ENCODE peak calls at places on chromosomes 2 and 18, in nine cellular contexts. One of them, this sample, is unnamed.
A peak's percentile ranks its signal among the peaks of the same experiment; 100 is the strongest.

GRCh38 chr18:55185391-55185790 is 226.1 kb upstream of the CCDC68 start:
- DNase-seq in MCF 10A: peak; percentile 24
- DNase-seq in activated naive CD4-positive, alpha-beta T cell treated with anti-CD3 and anti-CD28 coated beads, Interleukin-2, amount 10 ng/mL, durations not matched to agents 7 days and 5 days: no peak
- DNase-seq in KBM-7: no peak
- DNase-seq in sigmoid colon: no peak
- DNase-seq in GM13976: no peak
- DNase-seq in RCC 7860: no peak
- DNase-seq in small intestine: no peak
- DNase-seq in renal cortical epithelial cell: no peak
- DNase-seq in this sample: peak; percentile 10

GRCh38 chr2:46193356-46193755 is 103.9 kb upstream of the EPAS1 start:
- DNase-seq in MCF 10A: no peak
- DNase-seq in activated naive CD4-positive, alpha-beta T cell treated with anti-CD3 and anti-CD28 coated beads, Interleukin-2, amount 10 ng/mL, durations not matched to agents 7 days and 5 days: no peak
- DNase-seq in KBM-7: no peak
- DNase-seq in sigmoid colon: no peak
- DNase-seq in GM13976: peak; percentile 7
- DNase-seq in RCC 7860: no peak
- DNase-seq in small intestine: no peak
- DNase-seq in renal cortical epithelial cell: no peak
- DNase-seq in this sample: no peak

GRCh38 chr2:176682278-176682677 is 413.0 kb downstream of the MTX2 start:
- DNase-seq in MCF 10A: peak; percentile 40
- DNase-seq in activated naive CD4-positive, alpha-beta T cell treated with anti-CD3 and anti-CD28 coated beads, Interleukin-2, amount 10 ng/mL, durations not matched to agents 7 days and 5 days: no peak
- DNase-seq in KBM-7: no peak
- DNase-seq in sigmoid colon: no peak
- DNase-seq in GM13976: no peak
- DNase-seq in RCC 7860: no peak
- DNase-seq in small intestine: no peak
- DNase-seq in renal cortical epithelial cell: no peak
- DNase-seq in this sample: no peak

GRCh38 chr2:218645126-218645525 is 14.3 kb downstream of the ZNF142 start:
- DNase-seq in MCF 10A: no peak
- DNase-seq in activated naive CD4-positive, alpha-beta T cell treated with anti-CD3 and anti-CD28 coated beads, Interleukin-2, amount 10 ng/mL, durations not matched to agents 7 days and 5 days: no peak
- DNase-seq in KBM-7: no peak
- DNase-seq in sigmoid colon: no peak
- DNase-seq in GM13976: no peak
- DNase-seq in RCC 7860: peak; percentile 96
- DNase-seq in small intestine: no peak
- DNase-seq in renal cortical epithelial cell: peak; percentile 99
- DNase-seq in this sample: peak; percentile 59

GRCh38 chr2:122519806-122520205 is 764.4 kb downstream of the TSN start:
- DNase-seq in MCF 10A: peak; percentile 3
- DNase-seq in activated naive CD4-positive, alpha-beta T cell treated with anti-CD3 and anti-CD28 coated beads, Interleukin-2, amount 10 ng/mL, durations not matched to agents 7 days and 5 days: no peak
- DNase-seq in KBM-7: peak; percentile 28
- DNase-seq in sigmoid colon: no peak
- DNase-seq in GM13976: no peak
- DNase-seq in RCC 7860: no peak
- DNase-seq in small intestine: no peak
- DNase-seq in renal cortical epithelial cell: no peak
- DNase-seq in this sample: no peak

GRCh38 chr18:48832961-48833700 is 117.6 kb downstream of the SMAD7 start:
- DNase-seq in MCF 10A: peak; percentile 98
- DNase-seq in activated naive CD4-positive, alpha-beta T cell treated with anti-CD3 and anti-CD28 coated beads, Interleukin-2, amount 10 ng/mL, durations not matched to agents 7 days and 5 days: no peak
- DNase-seq in KBM-7: peak; percentile 61
- DNase-seq in sigmoid colon: no peak
- DNase-seq in GM13976: no peak
- DNase-seq in RCC 7860: peak; percentile 85
- DNase-seq in small intestine: peak; percentile 77
- DNase-seq in renal cortical epithelial cell: peak; percentile 93
- DNase-seq in this sample: peak; percentile 86

GRCh38 chr2:231159306-231159705 is 34.5 kb upstream of the HTR2B start:
- DNase-seq in MCF 10A: no peak
- DNase-seq in activated naive CD4-positive, alpha-beta T cell treated with anti-CD3 and anti-CD28 coated beads, Interleukin-2, amount 10 ng/mL, durations not matched to agents 7 days and 5 days: no peak
- DNase-seq in KBM-7: no peak
- DNase-seq in sigmoid colon: no peak
- DNase-seq in GM13976: no peak
- DNase-seq in RCC 7860: no peak
- DNase-seq in small intestine: no peak
- DNase-seq in renal cortical epithelial cell: no peak
- DNase-seq in this sample: no peak

GRCh38 chr18:70292628-70293027 is 3.8 kb downstream of the SOCS6 start:
- DNase-seq in MCF 10A: no peak
- DNase-seq in activated naive CD4-positive, alpha-beta T cell treated with anti-CD3 and anti-CD28 coated beads, Interleukin-2, amount 10 ng/mL, durations not matched to agents 7 days and 5 days: no peak
- DNase-seq in KBM-7: no peak
- DNase-seq in sigmoid colon: no peak
- DNase-seq in GM13976: no peak
- DNase-seq in RCC 7860: no peak
- DNase-seq in small intestine: peak; percentile 20
- DNase-seq in renal cortical epithelial cell: no peak
- DNase-seq in this sample: no peak

GRCh38 chr18:905307-905947 is 756 bp downstream of the ADCYAP1 start:
- DNase-seq in MCF 10A: no peak
- DNase-seq in activated naive CD4-positive, alpha-beta T cell treated with anti-CD3 and anti-CD28 coated beads, Interleukin-2, amount 10 ng/mL, durations not matched to agents 7 days and 5 days: no peak
- DNase-seq in KBM-7: no peak
- DNase-seq in sigmoid colon: no peak
- DNase-seq in GM13976: peak; percentile 32
- DNase-seq in RCC 7860: no peak
- DNase-seq in small intestine: no peak
- DNase-seq in renal cortical epithelial cell: no peak
- DNase-seq in this sample: no peak

GRCh38 chr2:28477645-28478044 is 18.2 kb upstream of the PLB1 start:
- DNase-seq in MCF 10A: no peak
- DNase-seq in activated naive CD4-positive, alpha-beta T cell treated with anti-CD3 and anti-CD28 coated beads, Interleukin-2, amount 10 ng/mL, durations not matched to agents 7 days and 5 days: no peak
- DNase-seq in KBM-7: no peak
- DNase-seq in sigmoid colon: no peak
- DNase-seq in GM13976: no peak
- DNase-seq in RCC 7860: no peak
- DNase-seq in small intestine: no peak
- DNase-seq in renal cortical epithelial cell: no peak
- DNase-seq in this sample: no peak

GRCh38 chr2:224401641-224402342 is at the start of gene FAM124B:
- DNase-seq in MCF 10A: no peak
- DNase-seq in activated naive CD4-positive, alpha-beta T cell treated with anti-CD3 and anti-CD28 coated beads, Interleukin-2, amount 10 ng/mL, durations not matched to agents 7 days and 5 days: peak; percentile 62
- DNase-seq in KBM-7: peak; percentile 98
- DNase-seq in sigmoid colon: peak; percentile 86
- DNase-seq in GM13976: no peak
- DNase-seq in RCC 7860: no peak
- DNase-seq in small intestine: peak; percentile 13
- DNase-seq in renal cortical epithelial cell: no peak
- DNase-seq in this sample: peak; percentile 72

GRCh38 chr2:74919827-74920226 is 38.6 kb upstream of the POLE4 start:
- DNase-seq in MCF 10A: peak; percentile 22
- DNase-seq in activated naive CD4-positive, alpha-beta T cell treated with anti-CD3 and anti-CD28 coated beads, Interleukin-2, amount 10 ng/mL, durations not matched to agents 7 days and 5 days: peak; percentile 78
- DNase-seq in KBM-7: peak; percentile 74
- DNase-seq in sigmoid colon: no peak
- DNase-seq in GM13976: peak; percentile 87
- DNase-seq in RCC 7860: no peak
- DNase-seq in small intestine: peak; percentile 43
- DNase-seq in renal cortical epithelial cell: peak; percentile 13
- DNase-seq in this sample: peak; percentile 47

GRCh38 chr2:37585982-37586621 is 85.3 kb downstream of the CDC42EP3 start:
- DNase-seq in MCF 10A: peak; percentile 91
- DNase-seq in activated naive CD4-positive, alpha-beta T cell treated with anti-CD3 and anti-CD28 coated beads, Interleukin-2, amount 10 ng/mL, durations not matched to agents 7 days and 5 days: peak; percentile 75
- DNase-seq in KBM-7: peak; percentile 34
- DNase-seq in sigmoid colon: peak; percentile 80
- DNase-seq in GM13976: no peak
- DNase-seq in RCC 7860: peak; percentile 91
- DNase-seq in small intestine: peak; percentile 43
- DNase-seq in renal cortical epithelial cell: peak; percentile 87
- DNase-seq in this sample: peak; percentile 94

GRCh38 chr2:47225061-47225783 is 70.1 kb upstream of the STPG4 start:
- DNase-seq in MCF 10A: peak; percentile 86
- DNase-seq in activated naive CD4-positive, alpha-beta T cell treated with anti-CD3 and anti-CD28 coated beads, Interleukin-2, amount 10 ng/mL, durations not matched to agents 7 days and 5 days: no peak
- DNase-seq in KBM-7: no peak
- DNase-seq in sigmoid colon: peak; percentile 76
- DNase-seq in GM13976: no peak
- DNase-seq in RCC 7860: peak; percentile 97
- DNase-seq in small intestine: peak; percentile 83
- DNase-seq in renal cortical epithelial cell: peak; percentile 94
- DNase-seq in this sample: peak; percentile 86

GRCh38 chr2:134283701-134284100 is 29.8 kb downstream of the MGAT5 start:
- DNase-seq in MCF 10A: no peak
- DNase-seq in activated naive CD4-positive, alpha-beta T cell treated with anti-CD3 and anti-CD28 coated beads, Interleukin-2, amount 10 ng/mL, durations not matched to agents 7 days and 5 days: no peak
- DNase-seq in KBM-7: peak; percentile 29
- DNase-seq in sigmoid colon: no peak
- DNase-seq in GM13976: no peak
- DNase-seq in RCC 7860: no peak
- DNase-seq in small intestine: no peak
- DNase-seq in renal cortical epithelial cell: no peak
- DNase-seq in this sample: no peak

GRCh38 chr2:238714038-238714528 is 133.8 kb upstream of the TWIST2 start:
- DNase-seq in MCF 10A: peak; percentile 20
- DNase-seq in activated naive CD4-positive, alpha-beta T cell treated with anti-CD3 and anti-CD28 coated beads, Interleukin-2, amount 10 ng/mL, durations not matched to agents 7 days and 5 days: no peak
- DNase-seq in KBM-7: no peak
- DNase-seq in sigmoid colon: no peak
- DNase-seq in GM13976: no peak
- DNase-seq in RCC 7860: no peak
- DNase-seq in small intestine: no peak
- DNase-seq in renal cortical epithelial cell: no peak
- DNase-seq in this sample: no peak

GRCh38 chr2:180208841-180209240 is 201.7 kb upstream of the CWC22 start:
- DNase-seq in MCF 10A: no peak
- DNase-seq in activated naive CD4-positive, alpha-beta T cell treated with anti-CD3 and anti-CD28 coated beads, Interleukin-2, amount 10 ng/mL, durations not matched to agents 7 days and 5 days: no peak
- DNase-seq in KBM-7: no peak
- DNase-seq in sigmoid colon: no peak
- DNase-seq in GM13976: no peak
- DNase-seq in RCC 7860: peak; percentile 62
- DNase-seq in small intestine: no peak
- DNase-seq in renal cortical epithelial cell: peak; percentile 76
- DNase-seq in this sample: peak; percentile 60

GRCh38 chr2:208320686-208321085 is 54.6 kb downstream of the PIKFYVE start:
- DNase-seq in MCF 10A: no peak
- DNase-seq in activated naive CD4-positive, alpha-beta T cell treated with anti-CD3 and anti-CD28 coated beads, Interleukin-2, amount 10 ng/mL, durations not matched to agents 7 days and 5 days: no peak
- DNase-seq in KBM-7: no peak
- DNase-seq in sigmoid colon: no peak
- DNase-seq in GM13976: peak; percentile 13
- DNase-seq in RCC 7860: no peak
- DNase-seq in small intestine: no peak
- DNase-seq in renal cortical epithelial cell: no peak
- DNase-seq in this sample: peak; percentile 69

GRCh38 chr2:5509362-5509761 is 182.8 kb upstream of the SOX11 start:
- DNase-seq in MCF 10A: no peak
- DNase-seq in activated naive CD4-positive, alpha-beta T cell treated with anti-CD3 and anti-CD28 coated beads, Interleukin-2, amount 10 ng/mL, durations not matched to agents 7 days and 5 days: no peak
- DNase-seq in KBM-7: no peak
- DNase-seq in sigmoid colon: no peak
- DNase-seq in GM13976: no peak
- DNase-seq in RCC 7860: no peak
- DNase-seq in small intestine: no peak
- DNase-seq in renal cortical epithelial cell: no peak
- DNase-seq in this sample: no peak

GRCh38 chr2:216404010-216404618 is 8.2 kb upstream of the SMARCAL1 start:
- DNase-seq in MCF 10A: peak; percentile 56
- DNase-seq in activated naive CD4-positive, alpha-beta T cell treated with anti-CD3 and anti-CD28 coated beads, Interleukin-2, amount 10 ng/mL, durations not matched to agents 7 days and 5 days: peak; percentile 58
- DNase-seq in KBM-7: peak; percentile 52
- DNase-seq in sigmoid colon: no peak
- DNase-seq in GM13976: peak; percentile 43
- DNase-seq in RCC 7860: peak; percentile 36
- DNase-seq in small intestine: peak; percentile 58
- DNase-seq in renal cortical epithelial cell: peak; percentile 15
- DNase-seq in this sample: peak; percentile 33

GRCh38 chr2:131015764-131016163 is 77.5 kb downstream of the FAM168B start:
- DNase-seq in MCF 10A: no peak
- DNase-seq in activated naive CD4-positive, alpha-beta T cell treated with anti-CD3 and anti-CD28 coated beads, Interleukin-2, amount 10 ng/mL, durations not matched to agents 7 days and 5 days: no peak
- DNase-seq in KBM-7: no peak
- DNase-seq in sigmoid colon: no peak
- DNase-seq in GM13976: no peak
- DNase-seq in RCC 7860: no peak
- DNase-seq in small intestine: no peak
- DNase-seq in renal cortical epithelial cell: no peak
- DNase-seq in this sample: no peak

GRCh38 chr2:218387369-218388194 is 5.5 kb downstream of the SLC11A1 start:
- DNase-seq in MCF 10A: peak; percentile 57
- DNase-seq in activated naive CD4-positive, alpha-beta T cell treated with anti-CD3 and anti-CD28 coated beads, Interleukin-2, amount 10 ng/mL, durations not matched to agents 7 days and 5 days: peak; percentile 35
- DNase-seq in KBM-7: no peak
- DNase-seq in sigmoid colon: peak; percentile 75
- DNase-seq in GM13976: no peak
- DNase-seq in RCC 7860: no peak
- DNase-seq in small intestine: peak; percentile 79
- DNase-seq in renal cortical epithelial cell: peak; percentile 81
- DNase-seq in this sample: peak; percentile 79

GRCh38 chr2:196389670-196390069 is 218.3 kb upstream of the STK17B start:
- DNase-seq in MCF 10A: no peak
- DNase-seq in activated naive CD4-positive, alpha-beta T cell treated with anti-CD3 and anti-CD28 coated beads, Interleukin-2, amount 10 ng/mL, durations not matched to agents 7 days and 5 days: no peak
- DNase-seq in KBM-7: no peak
- DNase-seq in sigmoid colon: no peak
- DNase-seq in GM13976: no peak
- DNase-seq in RCC 7860: no peak
- DNase-seq in small intestine: no peak
- DNase-seq in renal cortical epithelial cell: no peak
- DNase-seq in this sample: no peak

GRCh38 chr18:42915240-42915791 is 200.2 kb downstream of the RIT2 start:
- DNase-seq in MCF 10A: no peak
- DNase-seq in activated naive CD4-positive, alpha-beta T cell treated with anti-CD3 and anti-CD28 coated beads, Interleukin-2, amount 10 ng/mL, durations not matched to agents 7 days and 5 days: no peak
- DNase-seq in KBM-7: no peak
- DNase-seq in sigmoid colon: no peak
- DNase-seq in GM13976: no peak
- DNase-seq in RCC 7860: no peak
- DNase-seq in small intestine: no peak
- DNase-seq in renal cortical epithelial cell: peak; percentile 98
- DNase-seq in this sample: no peak

GRCh38 chr2:113876503-113877387 is 13.1 kb upstream of the ACTR3 start:
- DNase-seq in MCF 10A: peak; percentile 84
- DNase-seq in activated naive CD4-positive, alpha-beta T cell treated with anti-CD3 and anti-CD28 coated beads, Interleukin-2, amount 10 ng/mL, durations not matched to agents 7 days and 5 days: peak; percentile 85
- DNase-seq in KBM-7: no peak
- DNase-seq in sigmoid colon: no peak
- DNase-seq in GM13976: no peak
- DNase-seq in RCC 7860: no peak
- DNase-seq in small intestine: peak; percentile 72
- DNase-seq in renal cortical epithelial cell: peak; percentile 83
- DNase-seq in this sample: peak; percentile 39

GRCh38 chr2:233706720-233707119 is 6.0 kb upstream of the UGT1A5 start:
- DNase-seq in MCF 10A: peak; percentile 35
- DNase-seq in activated naive CD4-positive, alpha-beta T cell treated with anti-CD3 and anti-CD28 coated beads, Interleukin-2, amount 10 ng/mL, durations not matched to agents 7 days and 5 days: no peak
- DNase-seq in KBM-7: no peak
- DNase-seq in sigmoid colon: no peak
- DNase-seq in GM13976: no peak
- DNase-seq in RCC 7860: peak; percentile 76
- DNase-seq in small intestine: no peak
- DNase-seq in renal cortical epithelial cell: peak; percentile 82
- DNase-seq in this sample: peak; percentile 29

GRCh38 chr2:10361220-10361588 is 58.5 kb downstream of the HPCAL1 start:
- DNase-seq in MCF 10A: no peak
- DNase-seq in activated naive CD4-positive, alpha-beta T cell treated with anti-CD3 and anti-CD28 coated beads, Interleukin-2, amount 10 ng/mL, durations not matched to agents 7 days and 5 days: no peak
- DNase-seq in KBM-7: no peak
- DNase-seq in sigmoid colon: no peak
- DNase-seq in GM13976: no peak
- DNase-seq in RCC 7860: no peak
- DNase-seq in small intestine: no peak
- DNase-seq in renal cortical epithelial cell: peak; percentile 56
- DNase-seq in this sample: no peak

GRCh38 chr2:47569658-47570398 is 166.9 kb downstream of the MSH2 start:
- DNase-seq in MCF 10A: no peak
- DNase-seq in activated naive CD4-positive, alpha-beta T cell treated with anti-CD3 and anti-CD28 coated beads, Interleukin-2, amount 10 ng/mL, durations not matched to agents 7 days and 5 days: no peak
- DNase-seq in KBM-7: peak; percentile 9
- DNase-seq in sigmoid colon: no peak
- DNase-seq in GM13976: peak; percentile 66
- DNase-seq in RCC 7860: no peak
- DNase-seq in small intestine: no peak
- DNase-seq in renal cortical epithelial cell: no peak
- DNase-seq in this sample: no peak

GRCh38 chr18:28088477-28088876 is 88.5 kb downstream of the CDH2 start:
- DNase-seq in MCF 10A: no peak
- DNase-seq in activated naive CD4-positive, alpha-beta T cell treated with anti-CD3 and anti-CD28 coated beads, Interleukin-2, amount 10 ng/mL, durations not matched to agents 7 days and 5 days: no peak
- DNase-seq in KBM-7: no peak
- DNase-seq in sigmoid colon: no peak
- DNase-seq in GM13976: no peak
- DNase-seq in RCC 7860: no peak
- DNase-seq in small intestine: no peak
- DNase-seq in renal cortical epithelial cell: no peak
- DNase-seq in this sample: no peak

GRCh38 chr2:80050246-80050645 is 254.3 kb downstream of the LRRTM1 start:
- DNase-seq in MCF 10A: no peak
- DNase-seq in activated naive CD4-positive, alpha-beta T cell treated with anti-CD3 and anti-CD28 coated beads, Interleukin-2, amount 10 ng/mL, durations not matched to agents 7 days and 5 days: no peak
- DNase-seq in KBM-7: no peak
- DNase-seq in sigmoid colon: no peak
- DNase-seq in GM13976: no peak
- DNase-seq in RCC 7860: no peak
- DNase-seq in small intestine: no peak
- DNase-seq in renal cortical epithelial cell: no peak
- DNase-seq in this sample: no peak

GRCh38 chr2:86064006-86064405 is 41.7 kb downstream of the POLR1A start:
- DNase-seq in MCF 10A: peak; percentile 8
- DNase-seq in activated naive CD4-positive, alpha-beta T cell treated with anti-CD3 and anti-CD28 coated beads, Interleukin-2, amount 10 ng/mL, durations not matched to agents 7 days and 5 days: no peak
- DNase-seq in KBM-7: no peak
- DNase-seq in sigmoid colon: no peak
- DNase-seq in GM13976: no peak
- DNase-seq in RCC 7860: peak; percentile 28
- DNase-seq in small intestine: no peak
- DNase-seq in renal cortical epithelial cell: peak; percentile 88
- DNase-seq in this sample: peak; percentile 66

This sample was measured in astrocyte of the spinal cord.